ENCODE peak calls at places on chromosomes 3 and 15, in five cellular contexts. I is neural progenitor cell, Q is GM23338, C is trophoblast cell, E is GM23248. M is an unnamed sample.

GRCh38 chr3:48125026-48125704 is 63.1 kb downstream of the CDC25A start:
- DNase-seq in I (no peak), Q (peak; percentile 60), C (peak; percentile 80), E (peak; percentile 90), M (no peak)

GRCh38 chr3:163508212-163508611 is 1570.1 kb downstream of the SI start:
- DNase-seq in I (no peak), Q (no peak), C (no peak), E (no peak), M (no peak)

GRCh38 chr15:68930268-68931022 is at the start of gene SPESP1:
- DNase-seq in I (no peak), Q (peak; percentile 11), C (peak; percentile 74), E (peak; percentile 3), M (no peak)

GRCh38 chr15:41561777-41562145 is 2.7 kb downstream of the TYRO3 start:
- DNase-seq in I (peak; percentile 90), Q (peak; percentile 67), C (no peak), E (peak; percentile 23), M (no peak)

GRCh38 chr3:68436619-68437411 is 495.5 kb downstream of the TAFA4 start:
- DNase-seq in I (no peak), Q (no peak), C (no peak), E (no peak), M (no peak)

GRCh38 chr3:143358155-143358792 is 238.7 kb downstream of the CHST2 start:
- DNase-seq in I (no peak), Q (no peak), C (no peak), E (no peak), M (no peak)

GRCh38 chr3:139307601-139308146 is 36.1 kb upstream of the MRPS22 start:
- DNase-seq in I (no peak), Q (no peak), C (no peak), E (no peak), M (no peak)

GRCh38 chr3:39141211-39141995 is 12.0 kb downstream of the CSRNP1 start:
- DNase-seq in I (no peak), Q (no peak), C (peak; percentile 86), E (peak; percentile 54), M (no peak)

GRCh38 chr3:165259518-165260193 is 63.5 kb upstream of the SLITRK3 start:
- DNase-seq in I (peak; percentile 11), Q (no peak), C (no peak), E (peak; percentile 0), M (no peak)

GRCh38 chr3:25053360-25053759 is 374.7 kb upstream of the RARB start:
- DNase-seq in I (no peak), Q (no peak), C (no peak), E (no peak), M (no peak)

GRCh38 chr15:44633603-44634002 is 29.9 kb downstream of the SPG11 start:
- DNase-seq in I (no peak), Q (no peak), C (no peak), E (peak; percentile 69), M (no peak)

GRCh38 chr3:189392969-189393368 is 221.2 kb downstream of the TPRG1 start:
- DNase-seq in I (no peak), Q (no peak), C (peak; percentile 83), E (no peak), M (no peak)

GRCh38 chr15:92614791-92615785 is 40.5 kb downstream of the FAM174B start:
- DNase-seq in I (no peak), Q (no peak), C (no peak), E (no peak), M (no peak)

DNA sequence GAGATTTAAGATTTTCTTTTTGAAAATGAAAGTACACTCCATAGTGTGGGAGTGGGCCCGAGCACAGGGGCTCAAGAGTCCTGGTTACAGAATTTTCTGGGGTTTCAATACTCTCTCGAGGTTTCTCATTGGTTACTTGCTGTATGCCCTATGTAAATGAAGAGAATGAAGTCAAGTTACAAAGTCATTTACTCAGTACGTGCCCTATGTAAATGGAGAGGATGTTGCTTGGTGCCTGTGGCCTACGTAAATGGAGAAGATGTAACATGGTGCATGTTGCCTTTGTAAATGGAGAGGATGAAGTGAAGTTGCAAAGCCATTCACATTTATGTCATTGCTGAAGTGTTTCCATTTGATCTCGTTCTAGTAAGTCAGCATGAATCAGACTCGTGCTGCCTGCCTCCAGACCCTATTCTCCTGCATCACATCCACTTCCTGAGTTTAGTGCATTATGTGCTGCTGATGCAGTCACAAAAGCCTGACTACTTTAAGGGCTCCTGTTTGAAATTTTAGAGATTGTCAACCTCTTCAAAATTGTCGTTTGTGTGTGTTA is 302.0 kb downstream of the ZBBX start:
- DNase-seq in I (no peak), Q (peak; percentile 19), C (no peak), E (no peak), M (no peak)
- H2AFZ ChIP-seq in I (peak overlapping the region; percentile 37), Q (peak overlapping the region; percentile 28), C (no peak overlapping the region), E (no peak overlapping the region), M (peak overlapping the region; percentile 31)

GRCh38 chr3:184755315-184755731 is 43.5 kb upstream of the MAGEF1 start:
- DNase-seq in I (no peak), Q (no peak), C (no peak), E (no peak), M (no peak)
- H2AFZ ChIP-seq in I (no peak overlapping the region), Q (no peak overlapping the region), C (no peak overlapping the region), E (no peak overlapping the region), M (no peak overlapping the region)

DNA sequence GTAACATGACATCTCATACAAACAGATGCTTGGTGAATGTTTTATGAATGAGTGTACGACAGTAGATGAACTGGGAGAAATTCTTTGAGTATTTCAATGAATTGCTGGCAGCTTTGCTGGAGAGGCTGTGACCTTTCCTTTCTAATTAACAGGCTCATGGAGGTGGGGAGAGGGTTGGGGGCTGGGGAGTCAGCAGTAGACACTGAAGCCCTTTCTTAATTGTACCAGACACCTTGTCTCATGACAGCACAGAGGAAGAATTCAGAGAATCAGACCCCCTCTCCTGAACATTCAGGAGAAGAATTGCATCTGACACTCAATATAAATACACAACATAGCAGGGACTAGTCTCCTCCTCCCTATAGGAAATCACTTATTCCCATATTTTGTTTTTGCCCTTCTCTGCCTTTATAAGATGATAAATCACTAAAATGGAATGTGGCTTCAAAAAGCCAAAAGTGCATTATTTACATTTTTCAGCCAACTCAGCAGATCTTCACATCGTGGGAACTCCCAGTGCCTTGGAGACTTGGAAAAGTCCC is 66.2 kb upstream of the TPM1 start:
- DNase-seq in I (no peak), Q (no peak), C (peak; percentile 63), E (peak; percentile 76), M (no peak)
- H2AFZ ChIP-seq in I (no peak overlapping the region), Q (no peak overlapping the region), C (no peak overlapping the region), E (no peak overlapping the region), M (no peak overlapping the region)

GRCh38 chr3:123859177-123859576 is 25.0 kb downstream of the MYLK start:
- DNase-seq in I (no peak), Q (no peak), C (peak; percentile 60), E (peak; percentile 65), M (no peak)

GRCh38 chr3:123864706-123865105 is 19.4 kb downstream of the MYLK start:
- DNase-seq in I (no peak), Q (no peak), C (no peak), E (no peak), M (no peak)

GRCh38 chr3:123861081-123861836 is 22.9 kb downstream of the MYLK start:
- DNase-seq in I (no peak), Q (no peak), C (peak; percentile 64), E (no peak), M (no peak)

DNA sequence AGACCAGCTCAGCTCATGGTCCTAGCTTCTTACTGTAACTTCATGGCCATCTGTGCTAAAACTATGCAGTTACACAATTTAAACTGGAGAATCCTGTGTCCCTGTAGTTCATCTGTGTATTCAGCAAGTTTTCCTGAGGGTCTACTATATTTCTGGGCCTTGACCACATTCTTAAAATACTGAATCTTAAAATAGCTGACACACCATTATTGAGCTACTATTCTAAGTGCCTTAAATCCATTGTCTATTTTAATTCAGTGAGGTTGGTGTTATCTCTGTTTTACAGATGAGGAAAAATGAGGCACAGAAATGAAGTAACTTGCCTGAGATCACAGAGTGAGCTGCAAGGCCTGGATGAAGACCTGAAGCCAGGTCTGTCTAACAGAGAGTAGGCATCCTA is 22.0 kb downstream of the MYLK start:
- DNase-seq in I (no peak), Q (no peak), C (no peak), E (no peak), M (no peak)
- H2AFZ ChIP-seq in I (no peak overlapping the region), Q (no peak overlapping the region), C (no peak overlapping the region), E (no peak overlapping the region), M (no peak overlapping the region)

DNA sequence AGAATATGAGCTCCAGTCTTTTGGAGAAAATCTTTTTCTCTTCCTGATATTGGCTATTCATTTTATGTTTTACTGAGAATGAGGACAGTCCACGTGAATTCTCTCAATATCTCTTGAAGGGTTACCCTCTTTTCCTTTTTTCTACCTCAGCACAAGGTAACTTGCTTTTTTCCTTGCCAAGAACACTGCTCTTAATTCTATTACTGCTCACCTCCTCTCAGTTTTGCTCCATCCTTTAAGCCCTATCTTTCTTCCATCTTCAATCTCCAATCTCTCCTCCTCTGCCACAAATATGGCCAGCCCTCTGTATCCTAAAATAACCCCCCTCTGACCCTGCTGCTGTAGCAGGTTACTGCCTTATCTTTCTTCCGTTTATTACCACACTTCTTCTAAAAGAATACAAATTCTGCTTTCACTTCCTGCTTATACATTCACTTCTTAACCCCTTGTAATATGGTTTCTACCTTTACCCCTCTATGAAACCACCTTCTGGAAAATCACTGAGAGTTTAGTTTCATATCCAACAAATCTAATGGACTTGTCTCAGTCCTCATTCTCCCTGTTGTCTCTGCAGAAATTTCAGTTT is 89.0 kb downstream of the NFKBIZ start:
- DNase-seq in I (no peak), Q (no peak), C (no peak), E (no peak), M (peak; percentile 80)
- H2AFZ ChIP-seq in I (no peak overlapping the region), Q (no peak overlapping the region), C (no peak overlapping the region), E (peak overlapping the region; percentile 54), M (peak overlapping the region; percentile 80)

DNA sequence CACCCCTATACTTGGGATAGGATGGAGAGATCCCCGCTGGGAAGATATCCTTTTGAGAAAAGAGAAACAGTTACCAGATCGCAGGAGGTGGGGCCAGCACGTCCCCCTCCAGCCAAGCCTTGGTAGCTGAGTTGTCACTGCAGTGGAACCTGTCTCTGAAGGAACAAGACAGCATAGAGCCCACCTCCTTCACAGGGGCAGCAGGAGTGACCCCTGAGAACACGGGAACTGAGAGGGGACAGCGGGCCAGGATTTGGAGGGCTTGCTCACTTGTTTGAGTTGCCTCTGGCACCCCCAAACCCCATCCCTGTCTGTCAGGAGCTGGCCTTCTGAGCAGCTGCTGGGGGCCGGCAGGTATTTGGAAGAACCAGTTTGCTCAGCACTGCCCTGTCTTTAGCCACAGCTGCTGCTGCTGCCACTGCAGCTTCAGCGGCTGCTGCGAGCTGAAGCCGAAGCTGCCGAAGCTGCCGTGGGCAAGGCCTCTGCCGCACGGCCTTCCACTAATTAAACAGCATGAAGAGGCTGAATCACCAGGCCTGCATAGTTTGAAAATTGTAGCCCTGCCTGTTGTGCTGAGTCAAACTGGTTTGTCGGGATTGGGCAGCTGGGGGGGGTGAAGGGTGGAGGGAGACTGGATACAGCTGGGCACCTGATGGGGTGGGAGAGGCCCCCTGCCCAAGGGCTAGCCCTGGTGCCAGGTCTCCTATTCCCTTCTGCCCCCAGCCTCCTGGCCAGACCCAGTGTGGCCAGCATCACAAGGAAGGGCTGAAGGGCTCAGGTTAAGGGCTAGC is 4.0 kb downstream of the EPHB3 start:
- DNase-seq in I (peak; percentile 64), Q (no peak), C (peak; percentile 98), E (peak; percentile 96), M (no peak)
- H2AFZ ChIP-seq in I (no peak overlapping the region), Q (no peak overlapping the region), C (no peak overlapping the region), E (peak overlapping the region; percentile 81), M (no peak overlapping the region)

DNA sequence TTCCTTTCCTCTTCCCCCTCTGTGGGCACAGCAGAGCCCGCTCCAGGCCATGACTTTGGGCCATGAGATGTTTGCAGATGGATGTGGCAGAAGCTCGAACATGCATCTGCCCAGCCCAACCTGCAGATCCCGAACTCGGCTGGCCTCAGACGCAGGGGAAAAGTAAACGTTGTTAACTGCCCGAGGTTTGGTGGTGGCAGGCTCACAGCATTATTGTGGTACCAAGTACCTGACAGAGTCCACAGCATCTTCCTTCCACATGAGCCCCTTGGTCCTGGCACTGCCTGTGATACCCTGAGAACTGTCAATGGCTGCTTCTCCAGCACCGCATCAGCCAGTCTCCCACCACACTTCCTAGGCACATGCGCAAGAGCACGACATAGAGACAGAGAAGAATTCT is 424.3 kb downstream of the OCA2 start:
- DNase-seq in I (no peak), Q (no peak), C (no peak), E (no peak), M (no peak)
- H2AFZ ChIP-seq in I (no peak overlapping the region), Q (no peak overlapping the region), C (no peak overlapping the region), E (no peak overlapping the region), M (no peak overlapping the region)